ENCODE peak calls at places on chromosomes 13 and 19, in nine cellular contexts. One of them, this sample, is unnamed.

GRCh38 chr13:90485441-90485840 is 862.0 kb upstream of the MIR17HG start:
- DNase-seq in uterus: no peak
- DNase-seq in CD4-positive, alpha-beta T cell: no peak
- DNase-seq in GM12865: no peak
- DNase-seq in HFFc6: peak
- DNase-seq in activated B cell treated with CpG ODN at 0.5 μM for 24 hours: no peak
- DNase-seq in Caco-2: no peak
- DNase-seq in B cell: no peak
- DNase-seq in IMR-90: peak
- DNase-seq in this sample: no peak

GRCh38 chr19:38841787-38842438 is 7.9 kb downstream of the HNRNPL start:
- DNase-seq in uterus: no peak
- DNase-seq in GM12865: no peak
- DNase-seq in activated B cell treated with CpG ODN at 0.5 μM for 24 hours: no peak
- DNase-seq in Caco-2: no peak
- DNase-seq in HFFc6: no peak
- DNase-seq in B cell: no peak
- DNase-seq in IMR-90: no peak
- DNase-seq in CD4-positive, alpha-beta T cell: peak
- DNase-seq in this sample: peak

GRCh38 chr19:55435020-55435419 is 8.1 kb downstream of the SHISA7 start:
- DNase-seq in HFFc6: no peak
- DNase-seq in uterus: no peak
- DNase-seq in activated B cell treated with CpG ODN at 0.5 μM for 24 hours: no peak
- DNase-seq in CD4-positive, alpha-beta T cell: no peak
- DNase-seq in Caco-2: no peak
- DNase-seq in GM12865: no peak
- DNase-seq in IMR-90: no peak
- DNase-seq in B cell: no peak
- DNase-seq in this sample: no peak

GRCh38 chr13:70502944-70503343 is 394.7 kb upstream of the KLHL1 start:
- DNase-seq in HFFc6: no peak
- DNase-seq in B cell: no peak
- DNase-seq in Caco-2: no peak
- DNase-seq in CD4-positive, alpha-beta T cell: no peak
- DNase-seq in GM12865: no peak
- DNase-seq in uterus: no peak
- DNase-seq in activated B cell treated with CpG ODN at 0.5 μM for 24 hours: no peak
- DNase-seq in IMR-90: no peak
- DNase-seq in this sample: no peak

GRCh38 chr19:18840288-18841260 is 8.8 kb downstream of the UPF1 start:
- DNase-seq in Caco-2: no peak
- DNase-seq in HFFc6: no peak
- DNase-seq in B cell: no peak
- DNase-seq in IMR-90: no peak
- DNase-seq in CD4-positive, alpha-beta T cell: no peak
- DNase-seq in activated B cell treated with CpG ODN at 0.5 μM for 24 hours: no peak
- DNase-seq in uterus: no peak
- DNase-seq in GM12865: no peak
- DNase-seq in this sample: no peak

GRCh38 chr19:6790194-6791128 is 18.0 kb downstream of the VAV1 start:
- DNase-seq in Caco-2: no peak
- DNase-seq in CD4-positive, alpha-beta T cell: no peak
- DNase-seq in B cell: no peak
- DNase-seq in HFFc6: no peak
- DNase-seq in uterus: no peak
- DNase-seq in activated B cell treated with CpG ODN at 0.5 μM for 24 hours: no peak
- DNase-seq in IMR-90: no peak
- DNase-seq in GM12865: no peak
- DNase-seq in this sample: no peak

GRCh38 chr19:51462681-51463080 is 4.4 kb upstream of the SIGLEC8 start:
- DNase-seq in IMR-90: no peak
- DNase-seq in B cell: no peak
- DNase-seq in CD4-positive, alpha-beta T cell: no peak
- DNase-seq in HFFc6: no peak
- DNase-seq in Caco-2: no peak
- DNase-seq in activated B cell treated with CpG ODN at 0.5 μM for 24 hours: no peak
- DNase-seq in GM12865: no peak
- DNase-seq in uterus: no peak
- DNase-seq in this sample: no peak

GRCh38 chr13:98486412-98486811 is 90.5 kb downstream of the STK24 start:
- DNase-seq in uterus: no peak
- DNase-seq in activated B cell treated with CpG ODN at 0.5 μM for 24 hours: no peak
- DNase-seq in HFFc6: no peak
- DNase-seq in CD4-positive, alpha-beta T cell: no peak
- DNase-seq in B cell: no peak
- DNase-seq in IMR-90: no peak
- DNase-seq in Caco-2: no peak
- DNase-seq in GM12865: no peak
- DNase-seq in this sample: no peak

GRCh38 chr13:48876289-48876688 is 99.4 kb upstream of the FNDC3A start:
- DNase-seq in IMR-90: no peak
- DNase-seq in uterus: no peak
- DNase-seq in B cell: no peak
- DNase-seq in GM12865: no peak
- DNase-seq in CD4-positive, alpha-beta T cell: no peak
- DNase-seq in activated B cell treated with CpG ODN at 0.5 μM for 24 hours: no peak
- DNase-seq in Caco-2: no peak
- DNase-seq in HFFc6: no peak
- DNase-seq in this sample: no peak

GRCh38 chr19:39645800-39646411 is 9.8 kb upstream of the LGALS16 start:
- DNase-seq in CD4-positive, alpha-beta T cell: no peak
- DNase-seq in Caco-2: peak
- DNase-seq in HFFc6: peak
- DNase-seq in activated B cell treated with CpG ODN at 0.5 μM for 24 hours: no peak
- DNase-seq in IMR-90: peak
- DNase-seq in B cell: no peak
- DNase-seq in uterus: no peak
- DNase-seq in GM12865: peak
- DNase-seq in this sample: peak

GRCh38 chr19:5588906-5589676 is 21.3 kb upstream of the TINCR start:
- DNase-seq in IMR-90: no peak
- DNase-seq in B cell: no peak
- DNase-seq in HFFc6: no peak
- DNase-seq in uterus: no peak
- DNase-seq in CD4-positive, alpha-beta T cell: no peak
- DNase-seq in Caco-2: no peak
- DNase-seq in activated B cell treated with CpG ODN at 0.5 μM for 24 hours: no peak
- DNase-seq in GM12865: no peak
- DNase-seq in this sample: no peak

GRCh38 chr19:9640956-9641355 is 19.9 kb upstream of the ZNF561 start:
- DNase-seq in IMR-90: no peak
- DNase-seq in B cell: no peak
- DNase-seq in Caco-2: no peak
- DNase-seq in uterus: no peak
- DNase-seq in activated B cell treated with CpG ODN at 0.5 μM for 24 hours: no peak
- DNase-seq in GM12865: no peak
- DNase-seq in HFFc6: no peak
- DNase-seq in CD4-positive, alpha-beta T cell: no peak
- DNase-seq in this sample: no peak

GRCh38 chr19:39471756-39472536 is 8.7 kb upstream of the TIMM50 start:
- DNase-seq in GM12865: no peak
- DNase-seq in activated B cell treated with CpG ODN at 0.5 μM for 24 hours: no peak
- DNase-seq in HFFc6: no peak
- DNase-seq in B cell: no peak
- DNase-seq in Caco-2: no peak
- DNase-seq in uterus: no peak
- DNase-seq in CD4-positive, alpha-beta T cell: no peak
- DNase-seq in IMR-90: no peak
- DNase-seq in this sample: peak

GRCh38 chr13:43095771-43096719 is 72.7 kb downstream of the DNAJC15 start:
- DNase-seq in activated B cell treated with CpG ODN at 0.5 μM for 24 hours: no peak
- DNase-seq in IMR-90: no peak
- DNase-seq in B cell: no peak
- DNase-seq in HFFc6: peak
- DNase-seq in Caco-2: no peak
- DNase-seq in CD4-positive, alpha-beta T cell: no peak
- DNase-seq in GM12865: no peak
- DNase-seq in uterus: no peak
- DNase-seq in this sample: no peak

GRCh38 chr19:10818306-10819123 is 17.5 kb downstream of the TMED1 start:
- DNase-seq in GM12865: no peak
- DNase-seq in uterus: no peak
- DNase-seq in activated B cell treated with CpG ODN at 0.5 μM for 24 hours: no peak
- DNase-seq in CD4-positive, alpha-beta T cell: no peak
- DNase-seq in IMR-90: no peak
- DNase-seq in HFFc6: no peak
- DNase-seq in Caco-2: no peak
- DNase-seq in B cell: no peak
- DNase-seq in this sample: no peak

GRCh38 chr19:10817291-10818038 is 18.5 kb downstream of the TMED1 start:
- DNase-seq in uterus: peak
- DNase-seq in activated B cell treated with CpG ODN at 0.5 μM for 24 hours: no peak
- DNase-seq in IMR-90: peak
- DNase-seq in HFFc6: peak
- DNase-seq in Caco-2: no peak
- DNase-seq in B cell: no peak
- DNase-seq in GM12865: no peak
- DNase-seq in CD4-positive, alpha-beta T cell: no peak
- DNase-seq in this sample: no peak

GRCh38 chr19:10819124-10820060 is 16.6 kb downstream of the TMED1 start:
- DNase-seq in B cell: no peak
- DNase-seq in HFFc6: no peak
- DNase-seq in uterus: no peak
- DNase-seq in CD4-positive, alpha-beta T cell: no peak
- DNase-seq in IMR-90: no peak
- DNase-seq in GM12865: no peak
- DNase-seq in activated B cell treated with CpG ODN at 0.5 μM for 24 hours: no peak
- DNase-seq in Caco-2: no peak
- DNase-seq in this sample: no peak

GRCh38 chr19:10816691-10817090 is 19.3 kb downstream of the TMED1 start:
- DNase-seq in GM12865: no peak
- DNase-seq in CD4-positive, alpha-beta T cell: no peak
- DNase-seq in B cell: no peak
- DNase-seq in Caco-2: no peak
- DNase-seq in IMR-90: no peak
- DNase-seq in HFFc6: no peak
- DNase-seq in activated B cell treated with CpG ODN at 0.5 μM for 24 hours: no peak
- DNase-seq in uterus: no peak
- DNase-seq in this sample: no peak

GRCh38 chr19:10820173-10820572 is 15.8 kb downstream of the TMED1 start:
- DNase-seq in Caco-2: no peak
- DNase-seq in IMR-90: no peak
- DNase-seq in CD4-positive, alpha-beta T cell: no peak
- DNase-seq in activated B cell treated with CpG ODN at 0.5 μM for 24 hours: no peak
- DNase-seq in HFFc6: no peak
- DNase-seq in GM12865: no peak
- DNase-seq in uterus: no peak
- DNase-seq in B cell: no peak
- DNase-seq in this sample: peak
- TF ChIP-seq CTCF in Caco-2: no peak
- TF ChIP-seq CTCF in IMR-90: peak
- TF ChIP-seq CTCF in CD4-positive, alpha-beta T cell: no peak
- TF ChIP-seq CTCF in activated B cell treated with CpG ODN at 0.5 μM for 24 hours: no peak
- TF ChIP-seq CTCF in HFFc6: peak
- TF ChIP-seq CTCF in GM12865: no peak
- TF ChIP-seq CTCF in uterus: no peak
- TF ChIP-seq CTCF in B cell: no peak
- TF ChIP-seq CTCF in this sample: peak

DNA sequence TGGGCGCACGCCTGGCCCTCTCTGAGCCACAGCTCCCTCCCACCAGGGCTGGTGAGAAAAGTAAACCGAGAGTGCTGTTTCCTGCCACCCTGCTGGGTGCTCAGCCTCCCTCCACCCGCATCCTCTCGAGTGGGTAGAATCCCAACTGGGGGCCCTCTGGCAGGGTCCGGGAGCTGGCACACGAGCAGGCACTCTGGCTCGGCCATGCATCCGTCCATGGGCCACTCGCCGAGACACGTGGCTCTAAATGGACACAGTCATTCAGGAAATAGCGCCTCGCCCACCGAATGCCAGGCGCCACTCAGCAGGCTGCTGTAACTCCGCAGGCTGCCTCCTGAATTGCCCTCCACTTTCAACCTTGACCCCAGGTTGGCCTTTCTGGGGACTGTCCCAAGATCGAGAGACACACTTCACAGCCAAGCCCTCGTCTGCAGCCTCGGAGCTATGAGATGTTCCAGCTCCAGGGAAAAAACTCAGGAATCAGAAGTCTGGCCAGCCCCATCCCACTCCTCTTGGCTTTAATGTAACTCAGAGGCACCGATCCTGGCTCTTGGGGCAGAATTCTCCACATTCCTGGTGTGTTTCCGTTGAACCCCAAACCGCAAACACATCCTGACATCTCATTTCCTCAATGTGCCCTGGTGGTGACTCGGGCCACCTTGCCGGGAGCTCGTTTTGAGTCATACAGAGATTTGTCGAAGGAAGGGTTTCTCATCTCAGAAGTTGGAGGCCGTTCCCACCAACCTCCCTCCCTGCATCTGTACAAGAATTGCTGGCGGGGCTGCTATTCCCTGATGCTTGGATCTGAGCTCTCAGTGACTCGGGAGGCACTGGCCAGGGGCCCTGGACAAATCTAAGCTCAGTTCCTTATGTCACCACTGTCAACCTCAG is 14.1 kb downstream of the KLF2 start:
- DNase-seq in B cell: peak
- DNase-seq in IMR-90: peak
- DNase-seq in GM12865: peak
- DNase-seq in CD4-positive, alpha-beta T cell: peak
- DNase-seq in HFFc6: peak
- DNase-seq in activated B cell treated with CpG ODN at 0.5 μM for 24 hours: no peak
- DNase-seq in uterus: no peak
- DNase-seq in Caco-2: no peak
- DNase-seq in this sample: peak
- TF ChIP-seq CTCF in B cell: peak
- TF ChIP-seq CTCF in IMR-90: peak
- TF ChIP-seq CTCF in GM12865: no peak
- TF ChIP-seq CTCF in CD4-positive, alpha-beta T cell: peak
- TF ChIP-seq CTCF in HFFc6: peak
- TF ChIP-seq CTCF in activated B cell treated with CpG ODN at 0.5 μM for 24 hours: no peak
- TF ChIP-seq CTCF in uterus: no peak
- TF ChIP-seq CTCF in Caco-2: no peak
- TF ChIP-seq CTCF in this sample: no peak

GRCh38 chr19:45467456-45468158 is at the start of gene FOSB:
- DNase-seq in uterus: peak
- DNase-seq in GM12865: peak
- DNase-seq in CD4-positive, alpha-beta T cell: peak
- DNase-seq in IMR-90: peak
- DNase-seq in activated B cell treated with CpG ODN at 0.5 μM for 24 hours: peak
- DNase-seq in B cell: peak
- DNase-seq in HFFc6: peak
- DNase-seq in Caco-2: peak
- DNase-seq in this sample: peak
- TF ChIP-seq CTCF in uterus: peak
- TF ChIP-seq CTCF in GM12865: no peak
- TF ChIP-seq CTCF in CD4-positive, alpha-beta T cell: no peak
- TF ChIP-seq CTCF in IMR-90: no peak
- TF ChIP-seq CTCF in activated B cell treated with CpG ODN at 0.5 μM for 24 hours: no peak
- TF ChIP-seq CTCF in B cell: no peak
- TF ChIP-seq CTCF in HFFc6: peak
- TF ChIP-seq CTCF in Caco-2: no peak
- TF ChIP-seq CTCF in this sample: no peak

DNA sequence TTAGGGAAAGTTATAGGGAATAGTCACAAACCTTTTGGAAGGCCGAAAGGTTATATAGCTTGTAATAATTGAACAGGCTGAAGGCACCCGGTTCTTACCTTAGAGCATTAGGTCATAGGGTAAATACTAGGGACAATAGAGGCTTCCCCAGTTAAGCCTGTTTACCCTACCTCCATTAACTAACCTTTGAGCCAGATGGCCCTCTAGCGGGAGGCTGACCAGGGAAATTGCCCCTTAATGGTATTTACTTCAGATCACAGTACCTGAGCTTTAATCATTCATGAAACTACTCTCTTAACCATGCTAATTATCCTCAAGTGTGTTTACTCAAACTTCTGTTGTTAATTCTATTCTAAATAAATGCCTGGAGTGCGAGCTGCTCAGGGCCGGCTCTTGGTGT is 20.4 kb upstream of the ZNF83 start:
- DNase-seq in B cell: no peak
- DNase-seq in uterus: no peak
- DNase-seq in IMR-90: no peak
- DNase-seq in CD4-positive, alpha-beta T cell: no peak
- DNase-seq in HFFc6: no peak
- DNase-seq in GM12865: no peak
- DNase-seq in Caco-2: peak
- DNase-seq in activated B cell treated with CpG ODN at 0.5 μM for 24 hours: no peak
- DNase-seq in this sample: no peak
- TF ChIP-seq CTCF in B cell: no peak
- TF ChIP-seq CTCF in uterus: no peak
- TF ChIP-seq CTCF in IMR-90: no peak
- TF ChIP-seq CTCF in CD4-positive, alpha-beta T cell: no peak
- TF ChIP-seq CTCF in HFFc6: no peak
- TF ChIP-seq CTCF in GM12865: no peak
- TF ChIP-seq CTCF in Caco-2: no peak
- TF ChIP-seq CTCF in activated B cell treated with CpG ODN at 0.5 μM for 24 hours: no peak
- TF ChIP-seq CTCF in this sample: no peak